ENCODE peak calls at places on chromosomes 2 and 18, in six cellular contexts. E is GM12864, W is fibroblast of lung, F is AG09309, N is lower leg skin, V is gastrocnemius medialis. U is an unnamed sample.

GRCh38 chr2:23916727-23917458 is 10.0 kb downstream of the ATAD2B start:
- DNase-seq in F (no peak), V (no peak), W (no peak), E (no peak), N (no peak), U (no peak)

GRCh38 chr2:9800975-9801723 is 42.1 kb upstream of the TAF1B start:
- DNase-seq in V (peak; percentile 68), F (no peak), E (peak; percentile 34), W (peak; percentile 80), N (peak; percentile 76), U (peak; percentile 74)

GRCh38 chr18:21509062-21509461 is 91.4 kb downstream of the ESCO1 start:
- DNase-seq in N (no peak), V (no peak), W (no peak), F (no peak), E (no peak), U (no peak)

GRCh38 chr18:57004366-57005121 is 142.3 kb upstream of the BOD1L2 start:
- DNase-seq in W (peak; percentile 71), N (no peak), V (no peak), F (peak; percentile 18), E (peak; percentile 54), U (peak; percentile 8)

GRCh38 chr18:47970664-47971523 is 40.4 kb upstream of the SMAD2 start:
- DNase-seq in E (no peak), N (no peak), V (no peak), W (no peak), F (no peak), U (no peak)

GRCh38 chr18:4750392-4751346 is 295.6 kb upstream of the DLGAP1 start:
- DNase-seq in W (no peak), E (no peak), F (no peak), V (no peak), N (no peak), U (no peak)

GRCh38 chr2:17672583-17673317 is 80.9 kb downstream of the SMC6 start:
- DNase-seq in V (no peak), F (peak; percentile 59), N (no peak), E (no peak), W (peak; percentile 83), U (peak; percentile 44)

GRCh38 chr18:48106976-48107781 is 176.7 kb upstream of the SMAD2 start:
- DNase-seq in F (no peak), V (no peak), W (no peak), E (no peak), N (no peak), U (no peak)

GRCh38 chr2:108220191-108220590 is 19.6 kb upstream of the SULT1C3 start:
- DNase-seq in F (no peak), W (no peak), N (no peak), V (no peak), E (no peak), U (no peak)

GRCh38 chr2:12300927-12301326 is 415.8 kb upstream of the TRIB2 start:
- DNase-seq in F (no peak), E (no peak), N (no peak), W (peak; percentile 38), V (no peak), U (no peak)

GRCh38 chr18:12015697-12016062 is 34.4 kb downstream of the IMPA2 start:
- DNase-seq in E (no peak), W (peak; percentile 49), N (peak; percentile 62), V (peak; percentile 76), F (no peak), U (no peak)

GRCh38 chr18:58455318-58455950 is 173.5 kb downstream of the ALPK2 start:
- DNase-seq in V (peak; percentile 23), E (no peak), N (no peak), F (no peak), W (peak; percentile 25), U (no peak)

GRCh38 chr18:12803069-12803936 is 80.7 kb downstream of the PTPN2 start:
- DNase-seq in W (no peak), V (no peak), F (no peak), E (peak; percentile 18), N (no peak), U (no peak)

GRCh38 chr18:49968649-49969309 is 155.4 kb upstream of the ACAA2 start:
- DNase-seq in W (no peak), V (no peak), E (no peak), F (no peak), N (no peak), U (no peak)

GRCh38 chr18:48840491-48840877 is 110.3 kb downstream of the SMAD7 start:
- DNase-seq in N (no peak), V (no peak), F (no peak), E (no peak), W (no peak), U (no peak)

GRCh38 chr2:17590342-17590911 is 49.9 kb downstream of the VSNL1 start:
- DNase-seq in V (no peak), F (no peak), E (no peak), W (no peak), N (peak; percentile 42), U (no peak)

GRCh38 chr2:11784310-11784709 is 37.9 kb downstream of the LPIN1 start:
- DNase-seq in N (no peak), V (no peak), F (no peak), W (no peak), E (no peak), U (no peak)

GRCh38 chr2:109405833-109406232 is 207.9 kb downstream of the SEPTIN10 start:
- DNase-seq in F (no peak), W (no peak), N (no peak), V (no peak), E (no peak), U (no peak)

GRCh38 chr2:109545828-109546713 is 67.7 kb downstream of the SEPTIN10 start:
- DNase-seq in F (no peak), E (peak; percentile 25), W (peak; percentile 34), N (peak; percentile 52), V (peak; percentile 39), U (peak; percentile 61)

GRCh38 chr2:120653026-120653425 is 82.6 kb upstream of the GLI2 start:
- DNase-seq in N (no peak), V (no peak), E (no peak), W (peak; percentile 70), F (no peak), U (no peak)

GRCh38 chr2:100592226-100592625 is 29.4 kb downstream of the PDCL3 start:
- DNase-seq in F (no peak), W (peak; percentile 14), N (no peak), E (no peak), V (no peak), U (no peak)

GRCh38 chr2:25822190-25823117 is 55.8 kb downstream of the ASXL2 start:
- DNase-seq in E (no peak), F (no peak), N (no peak), W (peak; percentile 32), V (no peak), U (no peak)

DNA sequence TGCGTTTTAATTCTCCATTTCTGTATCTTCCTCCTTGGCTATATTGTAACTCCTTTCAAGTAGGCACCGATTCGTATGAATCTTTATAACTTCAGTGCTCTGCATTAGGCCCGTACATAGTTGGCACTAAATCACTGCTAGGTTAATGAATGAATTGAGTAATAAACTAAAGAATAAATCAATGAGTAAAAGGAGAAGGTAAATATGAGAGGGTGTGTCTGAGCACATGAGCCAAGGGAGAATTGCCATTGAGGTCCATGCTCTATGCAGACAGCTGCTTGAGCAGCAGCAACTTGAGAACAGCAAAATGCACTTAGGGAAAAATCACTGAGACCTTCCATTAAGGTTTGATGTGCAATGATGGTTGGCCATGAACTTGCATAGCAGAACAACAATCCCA is 11.2 kb upstream of the TRPM8 start:
- DNase-seq in W (no peak), E (no peak), F (no peak), N (no peak), V (no peak), U (no peak)
- H3K4me3 ChIP-seq in W (no peak overlapping the region), E (no peak overlapping the region), F (no peak overlapping the region), N (no peak overlapping the region), V (no peak overlapping the region), U (no peak overlapping the region)

DNA sequence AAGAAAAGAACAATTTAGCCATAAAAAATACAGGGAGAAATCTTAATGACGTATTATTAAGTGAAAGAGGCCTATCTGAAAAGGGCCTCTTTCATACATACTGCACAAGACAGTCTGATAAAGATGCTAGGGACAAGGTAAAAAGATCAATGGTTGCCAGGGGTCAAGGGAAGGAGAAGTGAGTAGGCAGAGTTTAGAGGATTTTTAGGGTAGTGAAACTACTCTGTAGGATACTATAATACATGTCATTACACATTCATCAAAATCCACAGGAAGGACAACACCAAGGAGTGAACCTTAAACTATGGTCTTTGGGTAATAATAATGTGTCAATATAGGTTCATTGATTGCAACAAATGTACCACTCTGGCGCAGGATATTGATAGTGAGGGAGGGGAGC is 289.3 kb downstream of the FSIP2 start:
- DNase-seq in W (no peak), N (no peak), F (no peak), E (no peak), V (no peak), U (no peak)
- TF ChIP-seq CTCF in W (no peak), N (no peak), F (no peak), E (no peak), V (no peak), U (no peak)

DNA sequence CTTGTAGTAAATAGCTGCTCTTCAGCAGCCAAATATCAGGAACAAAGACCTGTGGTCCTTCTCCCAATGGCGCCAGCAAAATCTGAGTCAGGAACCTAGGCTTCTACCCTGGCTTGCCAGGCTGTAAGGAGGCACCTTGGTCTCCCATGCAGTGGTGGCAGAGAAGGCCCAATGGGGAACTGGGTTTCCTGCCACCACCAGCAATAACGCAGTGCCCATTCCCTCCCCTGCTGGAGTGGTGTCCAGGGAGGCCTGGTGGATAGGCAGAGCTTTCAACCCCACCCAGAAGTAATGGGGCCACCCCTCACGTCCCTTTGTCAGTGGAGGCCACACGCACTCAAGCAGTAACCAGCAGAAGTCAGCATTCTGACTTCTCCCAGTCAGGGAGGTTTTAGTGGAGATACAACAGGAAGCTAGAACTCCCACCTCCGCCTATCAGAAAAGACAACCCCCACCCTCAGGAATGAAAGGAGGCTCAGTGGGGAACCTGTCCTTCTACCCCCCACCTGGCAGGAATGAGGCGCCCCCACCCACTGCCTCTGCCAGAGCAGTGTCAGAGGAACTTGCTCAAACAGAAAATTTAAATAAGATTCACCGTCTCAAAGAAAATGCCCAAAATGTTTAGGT is 132.4 kb downstream of the COPS8 start:
- DNase-seq in V (no peak), F (no peak), E (no peak), W (no peak), N (no peak), U (no peak)
- H3K4me3 ChIP-seq in V (no peak overlapping the region), F (no peak overlapping the region), E (no peak overlapping the region), W (no peak overlapping the region), N (no peak overlapping the region), U (no peak overlapping the region)

GRCh38 chr18:74784791-74785190 is 187.1 kb downstream of the ZNF407 start:
- DNase-seq in F (no peak), E (no peak), N (no peak), V (no peak), W (no peak), U (no peak)

GRCh38 chr18:74790451-74790850 is 192.8 kb downstream of the ZNF407 start:
- DNase-seq in N (no peak), F (no peak), V (no peak), W (no peak), E (no peak), U (no peak)

GRCh38 chr18:74789078-74789477 is 191.4 kb downstream of the ZNF407 start:
- DNase-seq in F (no peak), N (no peak), E (no peak), W (no peak), V (no peak), U (no peak)

GRCh38 chr18:74788657-74789056 is 191.0 kb downstream of the ZNF407 start:
- DNase-seq in E (no peak), V (no peak), N (no peak), F (no peak), W (no peak), U (no peak)

DNA sequence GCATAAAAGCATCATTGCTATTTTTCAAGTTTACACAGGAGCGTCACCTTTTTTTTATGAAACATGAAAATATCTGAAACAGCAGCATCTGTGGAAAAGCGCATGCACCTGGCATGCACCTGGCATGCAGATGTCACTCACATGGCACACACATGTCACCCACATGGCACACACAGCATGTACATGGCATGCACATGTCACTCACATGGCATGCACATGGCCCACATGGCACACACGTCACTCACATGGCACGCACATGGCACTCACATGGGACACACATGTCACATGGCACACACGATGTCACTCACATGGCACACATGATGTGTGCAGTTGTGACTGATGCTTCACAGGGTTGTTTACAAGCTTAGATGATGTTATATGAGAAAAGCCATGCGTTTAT is 188.0 kb downstream of the ZNF407 start:
- DNase-seq in N (no peak), E (no peak), W (no peak), F (no peak), V (no peak), U (no peak)
- TF ChIP-seq CTCF in N (no peak), E (no peak), W (no peak), F (no peak), V (no peak), U (no peak)

U was measured in brain microvascular endothelial cell.